ENCODE peak calls at places on chromosomes 11 and 22, in eight cellular contexts. Y is epithelial cell of esophagus, S is retinal pigment epithelial cell, B is adrenal gland, N is AG04450, T is AG09319, Q is dorsolateral prefrontal cortex, R is brain microvascular endothelial cell. L is an unnamed sample.

GRCh38 chr11:75526192-75526541 is 426 bp upstream of the GDPD5 start:
- DNase-seq in Y (no peak), S (no peak), B (no peak), N (no peak), T (no peak), Q (no peak), R (no peak), L (no peak)

GRCh38 chr22:35361001-35361551 is 19.8 kb upstream of the HMOX1 start:
- DNase-seq in Y (no peak), S (no peak), B (no peak), N (no peak), T (no peak), Q (no peak), R (no peak), L (no peak)

GRCh38 chr11:35619030-35619753 is 932 bp downstream of the FJX1 start:
- DNase-seq in Y (peak; percentile 73), S (no peak), B (peak; percentile 43), N (no peak), T (no peak), Q (peak; percentile 36), R (peak; percentile 28), L (peak; percentile 70)

GRCh38 chr22:18023509-18024275 is 669 bp downstream of the MICAL3 start:
- DNase-seq in Y (peak; percentile 94), S (peak; percentile 61), B (peak; percentile 88), N (peak; percentile 48), T (peak; percentile 62), Q (peak; percentile 65), R (no peak), L (peak; percentile 74)

GRCh38 chr22:31537019-31537535 is 40.7 kb downstream of the SFI1 start:
- DNase-seq in Y (no peak), S (no peak), B (no peak), N (no peak), T (no peak), Q (no peak), R (no peak), L (peak; percentile 67)

GRCh38 chr11:119754199-119754598 is 25.2 kb upstream of the NECTIN1 start:
- DNase-seq in Y (no peak), S (no peak), B (no peak), N (no peak), T (no peak), Q (no peak), R (no peak), L (no peak)

GRCh38 chr11:71948314-71949027 is 19.6 kb downstream of the RNF121 start:
- DNase-seq in Y (no peak), S (no peak), B (peak; percentile 71), N (no peak), T (no peak), Q (no peak), R (no peak), L (no peak)

GRCh38 chr11:47061429-47062178 is 115.1 kb downstream of the ARFGAP2 start:
- DNase-seq in Y (no peak), S (no peak), B (no peak), N (no peak), T (no peak), Q (no peak), R (no peak), L (no peak)

GRCh38 chr11:69878927-69879733 is 59.9 kb upstream of the FGF3 start:
- DNase-seq in Y (no peak), S (no peak), B (no peak), N (no peak), T (no peak), Q (peak; percentile 14), R (no peak), L (no peak)

GRCh38 chr11:13859986-13860385 is 102.5 kb upstream of the SPON1 start:
- DNase-seq in Y (no peak), S (no peak), B (no peak), N (no peak), T (no peak), Q (no peak), R (no peak), L (no peak)

GRCh38 chr11:78714539-78714938 is 139.9 kb upstream of the NARS2 start:
- DNase-seq in Y (peak; percentile 47), S (no peak), B (no peak), N (no peak), T (no peak), Q (no peak), R (no peak), L (no peak)

GRCh38 chr22:31199187-31199586 is 12.9 kb upstream of the LIMK2 start:
- DNase-seq in Y (no peak), S (no peak), B (no peak), N (no peak), T (no peak), Q (no peak), R (no peak), L (no peak)

GRCh38 chr11:33723238-33723881 is 12.9 kb downstream of the CD59 start:
- DNase-seq in Y (peak; percentile 86), S (no peak), B (peak; percentile 72), N (peak; percentile 60), T (peak; percentile 83), Q (no peak), R (peak; percentile 95), L (no peak)

GRCh38 chr11:69483170-69483569 is 1.7 kb downstream of the LINC01488 start:
- DNase-seq in Y (no peak), S (no peak), B (no peak), N (no peak), T (no peak), Q (no peak), R (no peak), L (no peak)

GRCh38 chr22:22855617-22856308 is 31.9 kb upstream of the IGLL5 start:
- DNase-seq in Y (no peak), S (no peak), B (no peak), N (no peak), T (no peak), Q (no peak), R (no peak), L (peak; percentile 64)
- TF ChIP-seq CTCF in Y (peak; percentile 40), S (peak; percentile 54), B (no peak), N (peak; percentile 43), T (peak; percentile 33), Q (no peak), R (peak; percentile 61), L (peak; percentile 34)

GRCh38 chr11:18173225-18173866 is 709 bp downstream of the MRGPRX4 start:
- DNase-seq in Y (no peak), S (no peak), B (no peak), N (no peak), T (no peak), Q (no peak), R (no peak), L (no peak)

GRCh38 chr11:18168372-18168771 is 4.3 kb upstream of the MRGPRX4 start:
- DNase-seq in Y (peak; percentile 36), S (no peak), B (no peak), N (no peak), T (no peak), Q (no peak), R (no peak), L (no peak)

GRCh38 chr11:18172686-18173085 is at the start of gene MRGPRX4:
- DNase-seq in Y (no peak), S (no peak), B (no peak), N (no peak), T (no peak), Q (no peak), R (no peak), L (no peak)

DNA sequence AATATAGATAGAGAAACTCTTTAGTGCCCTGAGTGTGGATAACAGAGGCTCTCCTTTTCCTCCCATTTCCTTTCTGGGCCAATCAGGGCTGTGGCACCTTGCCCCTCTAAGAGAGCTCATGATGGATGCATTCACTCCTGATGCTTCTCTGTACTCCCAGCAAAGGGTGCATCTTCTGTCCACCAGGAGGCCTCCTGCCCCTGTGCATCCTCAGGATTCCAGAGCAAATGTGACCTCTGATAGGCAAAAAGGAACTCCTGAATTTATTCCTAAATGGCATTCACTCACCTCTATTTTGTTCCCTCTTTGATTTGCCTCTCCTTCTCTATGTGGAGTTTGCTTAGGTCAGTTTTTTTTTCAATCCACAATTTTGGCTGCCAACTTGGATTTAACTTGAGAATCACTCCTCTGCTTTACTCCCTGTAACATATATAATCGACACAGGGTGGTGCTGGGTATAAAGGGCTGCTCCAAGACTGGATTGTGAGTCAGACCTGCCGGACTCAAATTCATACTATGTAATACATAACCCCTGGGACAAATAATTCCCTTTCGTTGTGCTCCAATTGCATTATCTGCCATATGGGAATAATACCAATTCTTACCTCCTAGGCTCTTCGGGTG is 1.1 kb upstream of the MRGPRX4 start:
- DNase-seq in Y (peak; percentile 35), S (no peak), B (peak; percentile 61), N (no peak), T (no peak), Q (no peak), R (peak; percentile 12), L (peak; percentile 32)
- TF ChIP-seq CTCF in Y (peak; percentile 65), S (peak; percentile 59), B (peak; percentile 37), N (peak; percentile 55), T (peak; percentile 51), Q (peak; percentile 45), R (peak; percentile 74), L (peak; percentile 58)

GRCh38 chr11:64518928-64519327 is 72.1 kb upstream of the SLC22A12 start:
- DNase-seq in Y (no peak), S (no peak), B (no peak), N (no peak), T (no peak), Q (no peak), R (no peak), L (no peak)

GRCh38 chr11:64516226-64516625 is 74.8 kb upstream of the SLC22A12 start:
- DNase-seq in Y (no peak), S (no peak), B (no peak), N (no peak), T (no peak), Q (no peak), R (no peak), L (no peak)

GRCh38 chr11:64511966-64512365 is 79.1 kb upstream of the SLC22A12 start:
- DNase-seq in Y (no peak), S (no peak), B (no peak), N (no peak), T (no peak), Q (no peak), R (no peak), L (no peak)

GRCh38 chr11:64510759-64511158 is 80.3 kb upstream of the SLC22A12 start:
- DNase-seq in Y (no peak), S (no peak), B (no peak), N (no peak), T (no peak), Q (no peak), R (no peak), L (no peak)

GRCh38 chr11:64514596-64514995 is 76.4 kb upstream of the SLC22A12 start:
- DNase-seq in Y (no peak), S (no peak), B (no peak), N (no peak), T (no peak), Q (no peak), R (no peak), L (no peak)
- TF ChIP-seq CTCF in Y (no peak), S (no peak), B (no peak), N (no peak), T (no peak), Q (no peak), R (no peak), L (no peak)

GRCh38 chr11:65862191-65862735 is 2.0 kb downstream of the MUS81 start:
- DNase-seq in Y (no peak), S (no peak), B (no peak), N (no peak), T (no peak), Q (no peak), R (no peak), L (no peak)
- TF ChIP-seq CTCF in Y (no peak), S (no peak), B (no peak), N (no peak), T (no peak), Q (no peak), R (no peak), L (no peak)